ENCODE peak calls at places on chromosomes 2 and 18, in six cellular contexts. One of them, this sample, is unnamed.

GRCh38 chr2:43950383-43951008 is 45.3 kb downstream of the LRPPRC start:
- DNase-seq in HepG2: peak
- DNase-seq in HCT116: peak
- DNase-seq in K562: no peak
- DNase-seq in SK-N-SH: peak
- DNase-seq in NT2/D1: no peak
- DNase-seq in this sample: no peak

GRCh38 chr2:210586381-210586780 is 30.0 kb downstream of the CPS1 start:
- DNase-seq in HepG2: no peak
- DNase-seq in HCT116: no peak
- DNase-seq in K562: no peak
- DNase-seq in SK-N-SH: no peak
- DNase-seq in NT2/D1: no peak
- DNase-seq in this sample: no peak

GRCh38 chr2:119338826-119339561 is 27.6 kb downstream of the C2orf76 start:
- DNase-seq in HepG2: no peak
- DNase-seq in HCT116: no peak
- DNase-seq in K562: peak
- DNase-seq in SK-N-SH: no peak
- DNase-seq in NT2/D1: no peak
- DNase-seq in this sample: no peak

GRCh38 chr18:22591231-22591630 is 173.5 kb upstream of the CTAGE1 start:
- DNase-seq in HepG2: no peak
- DNase-seq in HCT116: no peak
- DNase-seq in K562: no peak
- DNase-seq in SK-N-SH: no peak
- DNase-seq in NT2/D1: no peak
- DNase-seq in this sample: no peak

GRCh38 chr2:64698668-64699444 is 45.1 kb upstream of the SERTAD2 start:
- DNase-seq in HepG2: peak
- DNase-seq in HCT116: peak
- DNase-seq in K562: no peak
- DNase-seq in SK-N-SH: no peak
- DNase-seq in NT2/D1: no peak
- DNase-seq in this sample: no peak

GRCh38 chr2:37585982-37586621 is 85.3 kb downstream of the CDC42EP3 start:
- DNase-seq in HepG2: no peak
- DNase-seq in HCT116: peak
- DNase-seq in K562: no peak
- DNase-seq in SK-N-SH: no peak
- DNase-seq in NT2/D1: no peak
- DNase-seq in this sample: no peak

GRCh38 chr2:231692847-231693246 is 15.5 kb upstream of the PTMA start:
- DNase-seq in HepG2: no peak
- DNase-seq in HCT116: no peak
- DNase-seq in K562: no peak
- DNase-seq in SK-N-SH: no peak
- DNase-seq in NT2/D1: no peak
- DNase-seq in this sample: no peak

GRCh38 chr2:210524533-210524932 is 31.9 kb upstream of the CPS1 start:
- DNase-seq in HepG2: no peak
- DNase-seq in HCT116: no peak
- DNase-seq in K562: no peak
- DNase-seq in SK-N-SH: no peak
- DNase-seq in NT2/D1: no peak
- DNase-seq in this sample: no peak

GRCh38 chr2:36452279-36452678 is 96.7 kb downstream of the CRIM1 start:
- DNase-seq in HepG2: no peak
- DNase-seq in HCT116: no peak
- DNase-seq in K562: no peak
- DNase-seq in SK-N-SH: no peak
- DNase-seq in NT2/D1: no peak
- DNase-seq in this sample: no peak

GRCh38 chr2:227472265-227473018 is 486 bp downstream of the AGFG1 start:
- DNase-seq in HepG2: no peak
- DNase-seq in HCT116: no peak
- DNase-seq in K562: peak
- DNase-seq in SK-N-SH: peak
- DNase-seq in NT2/D1: no peak
- DNase-seq in this sample: no peak

GRCh38 chr2:209208211-209208610 is 215.6 kb upstream of the MAP2 start:
- DNase-seq in HepG2: peak
- DNase-seq in HCT116: peak
- DNase-seq in K562: peak
- DNase-seq in SK-N-SH: peak
- DNase-seq in NT2/D1: peak
- DNase-seq in this sample: peak

GRCh38 chr2:156456616-156457015 is 20.4 kb downstream of the GPD2 start:
- DNase-seq in HepG2: no peak
- DNase-seq in HCT116: no peak
- DNase-seq in K562: no peak
- DNase-seq in SK-N-SH: no peak
- DNase-seq in NT2/D1: no peak
- DNase-seq in this sample: no peak

GRCh38 chr2:232300894-232301387 is 77.6 kb upstream of the ALPP start:
- DNase-seq in HepG2: peak
- DNase-seq in HCT116: no peak
- DNase-seq in K562: no peak
- DNase-seq in SK-N-SH: no peak
- DNase-seq in NT2/D1: no peak
- DNase-seq in this sample: no peak

GRCh38 chr2:138827426-138828054 is 47.4 kb upstream of the NXPH2 start:
- DNase-seq in HepG2: peak
- DNase-seq in HCT116: peak
- DNase-seq in K562: peak
- DNase-seq in SK-N-SH: peak
- DNase-seq in NT2/D1: peak
- DNase-seq in this sample: no peak

GRCh38 chr2:238908960-238909951 is 61.4 kb downstream of the TWIST2 start:
- DNase-seq in HepG2: no peak
- DNase-seq in HCT116: no peak
- DNase-seq in K562: no peak
- DNase-seq in SK-N-SH: no peak
- DNase-seq in NT2/D1: no peak
- DNase-seq in this sample: no peak

GRCh38 chr18:69968073-69968472 is 20.4 kb upstream of the CD226 start:
- DNase-seq in HepG2: no peak
- DNase-seq in HCT116: no peak
- DNase-seq in K562: no peak
- DNase-seq in SK-N-SH: peak
- DNase-seq in NT2/D1: no peak
- DNase-seq in this sample: no peak

GRCh38 chr18:26489191-26489590 is 59.2 kb downstream of the KCTD1 start:
- DNase-seq in HepG2: no peak
- DNase-seq in HCT116: no peak
- DNase-seq in K562: no peak
- DNase-seq in SK-N-SH: no peak
- DNase-seq in NT2/D1: no peak
- DNase-seq in this sample: no peak

GRCh38 chr2:39504790-39505335 is 67.8 kb upstream of the MAP4K3 start:
- DNase-seq in HepG2: peak
- DNase-seq in HCT116: no peak
- DNase-seq in K562: no peak
- DNase-seq in SK-N-SH: no peak
- DNase-seq in NT2/D1: no peak
- DNase-seq in this sample: no peak

GRCh38 chr2:33073018-33073417 is 126.3 kb downstream of the LTBP1 start:
- DNase-seq in HepG2: no peak
- DNase-seq in HCT116: no peak
- DNase-seq in K562: no peak
- DNase-seq in SK-N-SH: no peak
- DNase-seq in NT2/D1: no peak
- DNase-seq in this sample: no peak

GRCh38 chr2:33071591-33071990 is 124.8 kb downstream of the LTBP1 start:
- DNase-seq in HepG2: no peak
- DNase-seq in HCT116: no peak
- DNase-seq in K562: no peak
- DNase-seq in SK-N-SH: no peak
- DNase-seq in NT2/D1: no peak
- DNase-seq in this sample: no peak

GRCh38 chr2:33077841-33078240 is 131.1 kb downstream of the LTBP1 start:
- DNase-seq in HepG2: no peak
- DNase-seq in HCT116: no peak
- DNase-seq in K562: no peak
- DNase-seq in SK-N-SH: no peak
- DNase-seq in NT2/D1: no peak
- DNase-seq in this sample: no peak

GRCh38 chr2:33077316-33077715 is 130.6 kb downstream of the LTBP1 start:
- DNase-seq in HepG2: no peak
- DNase-seq in HCT116: no peak
- DNase-seq in K562: no peak
- DNase-seq in SK-N-SH: no peak
- DNase-seq in NT2/D1: no peak
- DNase-seq in this sample: no peak

GRCh38 chr2:33074197-33074596 is 127.4 kb downstream of the LTBP1 start:
- DNase-seq in HepG2: no peak
- DNase-seq in HCT116: no peak
- DNase-seq in K562: no peak
- DNase-seq in SK-N-SH: no peak
- DNase-seq in NT2/D1: no peak
- DNase-seq in this sample: no peak
- TF ChIP-seq YY1 in HepG2: no peak
- TF ChIP-seq YY1 in HCT116: no peak
- TF ChIP-seq YY1 in K562: no peak
- TF ChIP-seq YY1 in SK-N-SH: no peak
- TF ChIP-seq YY1 in NT2/D1: no peak
- TF ChIP-seq YY1 in this sample: no peak

GRCh38 chr2:221443631-221444030 is 128.5 kb downstream of the EPHA4 start:
- DNase-seq in HepG2: no peak
- DNase-seq in HCT116: no peak
- DNase-seq in K562: no peak
- DNase-seq in SK-N-SH: no peak
- DNase-seq in NT2/D1: no peak
- DNase-seq in this sample: no peak

GRCh38 chr2:221446140-221446539 is 126.0 kb downstream of the EPHA4 start:
- DNase-seq in HepG2: no peak
- DNase-seq in HCT116: no peak
- DNase-seq in K562: no peak
- DNase-seq in SK-N-SH: no peak
- DNase-seq in NT2/D1: no peak
- DNase-seq in this sample: no peak

GRCh38 chr2:221448086-221448856 is 123.8 kb downstream of the EPHA4 start:
- DNase-seq in HepG2: no peak
- DNase-seq in HCT116: no peak
- DNase-seq in K562: no peak
- DNase-seq in SK-N-SH: no peak
- DNase-seq in NT2/D1: no peak
- DNase-seq in this sample: no peak

GRCh38 chr2:221447310-221447709 is 124.8 kb downstream of the EPHA4 start:
- DNase-seq in HepG2: no peak
- DNase-seq in HCT116: no peak
- DNase-seq in K562: no peak
- DNase-seq in SK-N-SH: no peak
- DNase-seq in NT2/D1: peak
- DNase-seq in this sample: no peak

DNA sequence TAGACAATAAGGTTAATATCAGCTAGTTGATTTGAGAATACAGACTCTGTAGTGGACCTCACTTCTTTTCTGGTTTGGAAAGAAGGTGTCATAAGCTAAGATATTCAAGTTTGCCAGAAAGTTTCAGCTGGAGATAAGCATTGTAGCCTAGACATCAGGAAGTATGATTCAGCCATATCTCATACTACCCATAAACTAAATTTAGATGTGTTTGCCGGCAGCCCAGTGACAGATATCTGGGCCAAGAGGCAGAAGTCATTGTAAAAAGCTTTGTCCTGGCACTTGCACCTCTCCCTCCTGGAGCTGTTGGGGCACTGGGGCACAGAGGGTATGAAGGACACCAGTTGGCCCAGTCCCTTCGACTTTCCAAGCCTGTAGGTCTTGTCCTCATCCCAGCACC is 128.0 kb downstream of the EPHA4 start:
- DNase-seq in HepG2: no peak
- DNase-seq in HCT116: peak
- DNase-seq in K562: no peak
- DNase-seq in SK-N-SH: no peak
- DNase-seq in NT2/D1: no peak
- DNase-seq in this sample: no peak
- TF ChIP-seq YY1 in HepG2: no peak
- TF ChIP-seq YY1 in HCT116: no peak
- TF ChIP-seq YY1 in K562: no peak
- TF ChIP-seq YY1 in SK-N-SH: no peak
- TF ChIP-seq YY1 in NT2/D1: no peak
- TF ChIP-seq YY1 in this sample: no peak

DNA sequence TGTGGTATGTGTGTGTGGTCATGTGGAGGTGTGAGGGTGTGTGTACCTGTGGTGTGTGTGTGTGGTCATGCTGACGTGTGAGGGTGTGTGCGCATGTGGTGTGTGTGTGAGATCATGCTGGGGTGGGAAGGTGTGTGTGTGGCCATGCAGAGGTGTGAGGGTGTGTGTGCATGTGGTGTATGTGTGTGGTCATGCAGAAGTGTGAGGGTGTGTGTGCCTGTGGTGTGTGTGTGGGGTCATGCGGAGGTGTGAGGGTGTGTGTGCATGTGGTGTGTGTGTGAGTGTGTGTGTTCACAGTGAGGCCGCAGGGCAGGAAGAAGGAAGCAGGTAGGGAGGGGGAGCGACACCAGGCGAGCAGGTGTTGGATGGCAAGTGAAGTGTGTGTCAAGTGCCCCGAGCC is 259.0 kb downstream of the LOXHD1 start:
- DNase-seq in HepG2: no peak
- DNase-seq in HCT116: no peak
- DNase-seq in K562: no peak
- DNase-seq in SK-N-SH: no peak
- DNase-seq in NT2/D1: no peak
- DNase-seq in this sample: no peak
- TF ChIP-seq YY1 in HepG2: no peak
- TF ChIP-seq YY1 in HCT116: no peak
- TF ChIP-seq YY1 in K562: no peak
- TF ChIP-seq YY1 in SK-N-SH: no peak
- TF ChIP-seq YY1 in NT2/D1: no peak
- TF ChIP-seq YY1 in this sample: no peak

GRCh38 chr2:61926921-61927477 is 21.5 kb downstream of the COMMD1 start:
- DNase-seq in HepG2: no peak
- DNase-seq in HCT116: no peak
- DNase-seq in K562: no peak
- DNase-seq in SK-N-SH: no peak
- DNase-seq in NT2/D1: peak
- DNase-seq in this sample: no peak
- TF ChIP-seq YY1 in HepG2: no peak
- TF ChIP-seq YY1 in HCT116: no peak
- TF ChIP-seq YY1 in K562: no peak
- TF ChIP-seq YY1 in SK-N-SH: no peak
- TF ChIP-seq YY1 in NT2/D1: no peak
- TF ChIP-seq YY1 in this sample: no peak